ENCODE peak calls at places on chromosomes 13 and 19, in five cellular contexts. One of them, this sample, is unnamed.
A peak's percentile ranks its signal among the peaks of the same experiment; 100 is the strongest.

GRCh38 chr19:4780860-4781259 is 10.7 kb upstream of the FEM1A start:
- DNase-seq in nucleus accumbens: no peak
- DNase-seq in stimulated activated CD4-positive, alpha-beta T cell treated with anti-CD3 and anti-CD28 coated beads, Interleukin-4, amount 100 ng/mL, for 4 hours: no peak
- DNase-seq in IMR-90: no peak
- DNase-seq in CD4-positive, alpha-beta T cell: no peak
- DNase-seq in this sample: no peak

GRCh38 chr13:40803316-40803715 is 13.9 kb downstream of the SLC25A15 start:
- DNase-seq in nucleus accumbens: no peak
- DNase-seq in stimulated activated CD4-positive, alpha-beta T cell treated with anti-CD3 and anti-CD28 coated beads, Interleukin-4, amount 100 ng/mL, for 4 hours: no peak
- DNase-seq in IMR-90: no peak
- DNase-seq in CD4-positive, alpha-beta T cell: no peak
- DNase-seq in this sample: no peak

GRCh38 chr19:28213476-28214082 is 999.4 kb downstream of the UQCRFS1 start:
- DNase-seq in nucleus accumbens: no peak
- DNase-seq in stimulated activated CD4-positive, alpha-beta T cell treated with anti-CD3 and anti-CD28 coated beads, Interleukin-4, amount 100 ng/mL, for 4 hours: no peak
- DNase-seq in IMR-90: no peak
- DNase-seq in CD4-positive, alpha-beta T cell: no peak
- DNase-seq in this sample: no peak

GRCh38 chr19:34480971-34481821 is at the start of gene WTIP:
- DNase-seq in nucleus accumbens: no peak
- DNase-seq in stimulated activated CD4-positive, alpha-beta T cell treated with anti-CD3 and anti-CD28 coated beads, Interleukin-4, amount 100 ng/mL, for 4 hours: no peak
- DNase-seq in IMR-90: peak; percentile 88
- DNase-seq in CD4-positive, alpha-beta T cell: no peak
- DNase-seq in this sample: no peak

GRCh38 chr19:42433503-42434260 is 6.5 kb upstream of the LIPE start:
- DNase-seq in nucleus accumbens: no peak
- DNase-seq in stimulated activated CD4-positive, alpha-beta T cell treated with anti-CD3 and anti-CD28 coated beads, Interleukin-4, amount 100 ng/mL, for 4 hours: peak; percentile 55
- DNase-seq in IMR-90: peak; percentile 14
- DNase-seq in CD4-positive, alpha-beta T cell: peak; percentile 63
- DNase-seq in this sample: peak; percentile 50

GRCh38 chr19:57664269-57665127 is 4.2 kb upstream of the ZSCAN4 start:
- DNase-seq in nucleus accumbens: no peak
- DNase-seq in stimulated activated CD4-positive, alpha-beta T cell treated with anti-CD3 and anti-CD28 coated beads, Interleukin-4, amount 100 ng/mL, for 4 hours: peak; percentile 1
- DNase-seq in IMR-90: peak; percentile 31
- DNase-seq in CD4-positive, alpha-beta T cell: no peak
- DNase-seq in this sample: no peak

GRCh38 chr19:40686882-40687524 is 3.4 kb downstream of the NUMBL start:
- DNase-seq in nucleus accumbens: no peak
- DNase-seq in stimulated activated CD4-positive, alpha-beta T cell treated with anti-CD3 and anti-CD28 coated beads, Interleukin-4, amount 100 ng/mL, for 4 hours: no peak
- DNase-seq in IMR-90: no peak
- DNase-seq in CD4-positive, alpha-beta T cell: no peak
- DNase-seq in this sample: no peak

GRCh38 chr13:24261566-24261965 is 47.8 kb upstream of the C1QTNF9 start:
- DNase-seq in nucleus accumbens: no peak
- DNase-seq in stimulated activated CD4-positive, alpha-beta T cell treated with anti-CD3 and anti-CD28 coated beads, Interleukin-4, amount 100 ng/mL, for 4 hours: no peak
- DNase-seq in IMR-90: no peak
- DNase-seq in CD4-positive, alpha-beta T cell: peak; percentile 36
- DNase-seq in this sample: peak; percentile 72

GRCh38 chr13:112978561-112979405 is 9.8 kb downstream of the MCF2L start:
- DNase-seq in nucleus accumbens: no peak
- DNase-seq in stimulated activated CD4-positive, alpha-beta T cell treated with anti-CD3 and anti-CD28 coated beads, Interleukin-4, amount 100 ng/mL, for 4 hours: no peak
- DNase-seq in IMR-90: no peak
- DNase-seq in CD4-positive, alpha-beta T cell: no peak
- DNase-seq in this sample: no peak

GRCh38 chr19:42120276-42121010 is 11.8 kb downstream of the POU2F2 start:
- DNase-seq in nucleus accumbens: no peak
- DNase-seq in stimulated activated CD4-positive, alpha-beta T cell treated with anti-CD3 and anti-CD28 coated beads, Interleukin-4, amount 100 ng/mL, for 4 hours: no peak
- DNase-seq in IMR-90: no peak
- DNase-seq in CD4-positive, alpha-beta T cell: no peak
- DNase-seq in this sample: no peak

GRCh38 chr13:90792335-90792734 is 555.2 kb upstream of the MIR17HG start:
- DNase-seq in nucleus accumbens: no peak
- DNase-seq in stimulated activated CD4-positive, alpha-beta T cell treated with anti-CD3 and anti-CD28 coated beads, Interleukin-4, amount 100 ng/mL, for 4 hours: no peak
- DNase-seq in IMR-90: no peak
- DNase-seq in CD4-positive, alpha-beta T cell: no peak
- DNase-seq in this sample: no peak

GRCh38 chr13:41017153-41017552 is 2.0 kb downstream of the ELF1 start:
- DNase-seq in nucleus accumbens: no peak
- DNase-seq in stimulated activated CD4-positive, alpha-beta T cell treated with anti-CD3 and anti-CD28 coated beads, Interleukin-4, amount 100 ng/mL, for 4 hours: no peak
- DNase-seq in IMR-90: no peak
- DNase-seq in CD4-positive, alpha-beta T cell: no peak
- DNase-seq in this sample: peak; percentile 21

GRCh38 chr19:34259367-34259865 is 5.1 kb downstream of the GARRE1 start:
- DNase-seq in nucleus accumbens: no peak
- DNase-seq in stimulated activated CD4-positive, alpha-beta T cell treated with anti-CD3 and anti-CD28 coated beads, Interleukin-4, amount 100 ng/mL, for 4 hours: no peak
- DNase-seq in IMR-90: peak; percentile 45
- DNase-seq in CD4-positive, alpha-beta T cell: no peak
- DNase-seq in this sample: no peak

This sample was measured in CD8-positive, alpha-beta memory T cell.